ENCODE peak calls at places on chromosomes 13 and 19, in seven cellular contexts. X is C1 segment of cervical spinal cord; M is activated gamma-delta T cell treated with Interleukin-2 at 50 U/mL for 16 hours; A is HTR-8/SVneo; S is erythroblast; Z is GM12892; N is activated T-cell treated with anti-CD3 and anti-CD28 coated beads, Interleukin-2, amount 50 U/mL, for 72 hours. F is an unnamed sample.

GRCh38 chr19:16217671-16218464 is 20.2 kb downstream of the AP1M1 start:
- DNase-seq in A (no peak), X (no peak), N (no peak), M (no peak), S (no peak), Z (no peak), F (no peak)

GRCh38 chr19:5234412-5234811 is 106.2 kb downstream of the PTPRS start:
- DNase-seq in M (no peak), Z (no peak), N (no peak), X (no peak), S (no peak), A (no peak), F (no peak)

GRCh38 chr13:33119886-33120543 is 103.8 kb downstream of the KL start:
- DNase-seq in Z (no peak), N (no peak), M (no peak), X (no peak), S (no peak), A (peak), F (no peak)

GRCh38 chr19:18401580-18402112 is 4.2 kb upstream of the LRRC25 start:
- DNase-seq in N (no peak), X (no peak), A (no peak), S (peak), Z (no peak), M (no peak), F (no peak)

GRCh38 chr19:29449371-29449770 is 76.4 kb upstream of the VSTM2B start:
- DNase-seq in M (no peak), S (no peak), N (no peak), Z (no peak), X (no peak), A (no peak), F (no peak)

GRCh38 chr19:42284066-42284501 is 15.0 kb downstream of the CIC start:
- DNase-seq in M (peak), X (no peak), A (no peak), N (peak), S (peak), Z (peak), F (peak)

GRCh38 chr19:17455711-17456123 is 5.0 kb downstream of the NXNL1 start:
- DNase-seq in M (no peak), S (no peak), X (no peak), Z (no peak), A (no peak), N (no peak), F (no peak)

GRCh38 chr13:112901951-112902651 is 66.9 kb upstream of the MCF2L start:
- DNase-seq in M (no peak), Z (no peak), X (no peak), N (no peak), A (no peak), S (no peak), F (no peak)

GRCh38 chr19:11574689-11575088 is 2.8 kb downstream of the ACP5 start:
- DNase-seq in A (no peak), X (no peak), N (no peak), Z (no peak), S (no peak), M (no peak), F (no peak)

GRCh38 chr13:48501705-48502104 is 31.2 kb downstream of the RCBTB2 start:
- DNase-seq in Z (no peak), N (no peak), A (no peak), M (no peak), X (no peak), S (no peak), F (no peak)

GRCh38 chr19:42065511-42065910 is 4.5 kb downstream of the GRIK5 start:
- DNase-seq in A (no peak), M (no peak), Z (no peak), S (no peak), X (no peak), N (no peak), F (no peak)

GRCh38 chr19:48568345-48568886 is 16.4 kb downstream of the SULT2B1 start:
- DNase-seq in M (no peak), A (peak), Z (no peak), N (no peak), X (peak), S (peak), F (no peak)

GRCh38 chr13:27830010-27830409 is 37.7 kb downstream of the GSX1 start:
- DNase-seq in X (no peak), M (peak), A (peak), S (peak), Z (peak), N (peak), F (peak)

GRCh38 chr19:15123900-15124299 is 16.7 kb downstream of the SYDE1 start:
- DNase-seq in A (no peak), M (no peak), X (no peak), S (no peak), N (no peak), Z (no peak), F (no peak)

GRCh38 chr19:33416307-33417215 is 43.1 kb downstream of the CEBPG start:
- DNase-seq in M (peak), A (peak), S (peak), Z (peak), N (peak), X (no peak), F (peak)

GRCh38 chr13:41837668-41838067 is 123.2 kb downstream of the VWA8 start:
- DNase-seq in N (no peak), Z (no peak), M (no peak), X (no peak), A (no peak), S (no peak), F (no peak)

GRCh38 chr19:49436381-49437017 is 4.8 kb downstream of the SLC17A7 start:
- DNase-seq in S (peak), A (no peak), Z (no peak), X (no peak), M (no peak), N (peak), F (no peak)

GRCh38 chr13:39641645-39642044 is 13.8 kb upstream of the COG6 start:
- DNase-seq in Z (no peak), A (no peak), M (no peak), N (no peak), S (no peak), X (no peak), F (no peak)

GRCh38 chr13:79440958-79441553 is 35.0 kb upstream of the RBM26 start:
- DNase-seq in S (no peak), A (no peak), M (no peak), X (no peak), N (no peak), Z (no peak), F (no peak)

GRCh38 chr19:50512999-50513745 is 541 bp downstream of the ASPDH start:
- DNase-seq in Z (no peak), X (no peak), A (no peak), S (no peak), N (no peak), M (no peak), F (no peak)

GRCh38 chr19:9052894-9053293 is 34.0 kb upstream of the OR1M1 start:
- DNase-seq in A (no peak), Z (no peak), X (no peak), S (no peak), N (no peak), M (no peak), F (no peak)